ENCODE peak calls at places on chromosomes 16 and 17, in four cellular contexts. T, Z, B and L are unnamed samples.
A peak's percentile ranks its signal among the peaks of the same experiment; 100 is the strongest.

GRCh38 chr17:65362826-65363225 is 198.6 kb downstream of the AXIN2 start:
- DNase-seq in T (no peak), Z (no peak), B (no peak), L (no peak)

GRCh38 chr16:29729116-29729521 is 16.7 kb downstream of the C16orf54 start:
- DNase-seq in T (no peak), Z (no peak), B (no peak), L (no peak)

GRCh38 chr16:1443403-1443973 is 868 bp downstream of the CCDC154 start:
- DNase-seq in T (no peak), Z (no peak), B (no peak), L (no peak)

GRCh38 chr17:41415833-41416335 is 8.5 kb downstream of the KRT37 start:
- DNase-seq in T (no peak), Z (no peak), B (peak; percentile 74), L (no peak)

GRCh38 chr17:47741109-47741792 is 8.2 kb downstream of the TBX21 start:
- DNase-seq in T (no peak), Z (no peak), B (no peak), L (no peak)

GRCh38 chr17:57957886-57958285 is 2.7 kb upstream of the CUEDC1 start:
- DNase-seq in T (no peak), Z (no peak), B (peak; percentile 4), L (no peak)

GRCh38 chr17:17833664-17834357 is 3.0 kb downstream of the SREBF1 start:
- DNase-seq in T (no peak), Z (no peak), B (no peak), L (no peak)

GRCh38 chr16:22183901-22184614 is 21.8 kb downstream of the SDR42E2 start:
- DNase-seq in T (no peak), Z (no peak), B (no peak), L (no peak)

GRCh38 chr16:53848950-53849349 is 145.0 kb downstream of the FTO start:
- DNase-seq in T (no peak), Z (no peak), B (no peak), L (no peak)

GRCh38 chr17:66483946-66484345 is 181.5 kb downstream of the PRKCA start:
- DNase-seq in T (no peak), Z (no peak), B (no peak), L (no peak)

GRCh38 chr16:11691771-11692170 is 23.5 kb downstream of the SNN start:
- DNase-seq in T (no peak), Z (no peak), B (no peak), L (no peak)

GRCh38 chr17:27792095-27792494 is 8.2 kb downstream of the NOS2 start:
- DNase-seq in T (no peak), Z (no peak), B (no peak), L (no peak)

GRCh38 chr17:73683788-73684582 is 39.7 kb upstream of the SDK2 start:
- DNase-seq in T (no peak), Z (no peak), B (no peak), L (no peak)

GRCh38 chr16:30615358-30616076 is 5.3 kb upstream of the ZNF689 start:
- DNase-seq in T (peak; percentile 53), Z (no peak), B (peak; percentile 61), L (peak; percentile 74)

GRCh38 chr17:68512967-68513474 is 791 bp downstream of the PRKAR1A start:
- DNase-seq in T (no peak), Z (peak; percentile 54), B (no peak), L (no peak)

GRCh38 chr16:1080801-1081733 is 8.5 kb downstream of the SSTR5 start:
- DNase-seq in T (no peak), Z (no peak), B (no peak), L (no peak)

GRCh38 chr16:31268033-31268365 is 8.2 kb downstream of the ITGAM start:
- DNase-seq in T (no peak), Z (no peak), B (no peak), L (no peak)

GRCh38 chr16:7025616-7026190 is 306.9 kb upstream of the RBFOX1 start:
- DNase-seq in T (no peak), Z (peak; percentile 25), B (peak; percentile 79), L (peak; percentile 29)

GRCh38 chr16:81758376-81758775 is 20.7 kb upstream of the PLCG2 start:
- DNase-seq in T (no peak), Z (no peak), B (no peak), L (no peak)

GRCh38 chr17:9703781-9704082 is 58.4 kb downstream of the USP43 start:
- DNase-seq in T (no peak), Z (no peak), B (no peak), L (no peak)

GRCh38 chr16:84159006-84159405 is 13.9 kb downstream of the DNAAF1 start:
- DNase-seq in T (no peak), Z (no peak), B (no peak), L (no peak)

GRCh38 chr17:16439867-16440351 is 24.5 kb downstream of the TRPV2 start:
- DNase-seq in T (no peak), Z (no peak), B (no peak), L (no peak)

GRCh38 chr16:89801800-89802199 is 14.6 kb downstream of the FANCA start:
- DNase-seq in T (no peak), Z (no peak), B (no peak), L (no peak)

GRCh38 chr17:8019665-8020064 is 17.2 kb downstream of the GUCY2D start:
- DNase-seq in T (no peak), Z (no peak), B (no peak), L (no peak)

GRCh38 chr16:66728117-66728787 is 23.2 kb downstream of the DYNC1LI2 start:
- DNase-seq in T (no peak), Z (no peak), B (peak; percentile 62), L (no peak)

GRCh38 chr17:45345554-45346254 is 28.9 kb upstream of the MAP3K14 start:
- DNase-seq in T (no peak), Z (no peak), B (no peak), L (no peak)

GRCh38 chr16:19555938-19556778 is 655 bp downstream of the VPS35L start:
- DNase-seq in T (peak; percentile 5), Z (no peak), B (no peak), L (peak; percentile 39)

GRCh38 chr17:82956146-82956725 is 116.4 kb upstream of the ZNF750 start:
- DNase-seq in T (no peak), Z (no peak), B (no peak), L (no peak)

GRCh38 chr17:80036715-80037477 is 454 bp downstream of the CCDC40 start:
- DNase-seq in T (no peak), Z (no peak), B (peak; percentile 51), L (peak; percentile 40)

GRCh38 chr16:2278272-2278608 is 10.3 kb upstream of the RNPS1 start:
- DNase-seq in T (no peak), Z (no peak), B (no peak), L (no peak)